ENCODE peak calls at places on chromosomes 5 and 9, in five cellular contexts. G is activated CD8-positive, alpha-beta T cell treated with anti-CD3 and anti-CD28 coated beads for 36 hours; R is progenitor cell of endocrine pancreas; I is omental fat pad; X is uterus. S is an unnamed sample.

GRCh38 chr9:101307524-101308213 is 77.1 kb downstream of the BAAT start:
- DNase-seq in G (no peak), R (no peak), I (no peak), X (no peak), S (no peak)

GRCh38 chr5:76801159-76801802 is 17.5 kb upstream of the F2RL1 start:
- DNase-seq in G (no peak), R (no peak), I (no peak), X (no peak), S (no peak)

GRCh38 chr5:10229306-10230048 is 20.2 kb downstream of the ATPSCKMT start:
- DNase-seq in G (no peak), R (no peak), I (no peak), X (no peak), S (no peak)

GRCh38 chr5:147831465-147831864 is at the start of gene SPINK1:
- DNase-seq in G (no peak), R (peak), I (no peak), X (no peak), S (no peak)

GRCh38 chr5:127571314-127571713 is 53.9 kb downstream of the PRRC1 start:
- DNase-seq in G (no peak), R (no peak), I (no peak), X (no peak), S (no peak)

GRCh38 chr5:9468070-9468388 is 77.8 kb downstream of the SEMA5A start:
- DNase-seq in G (no peak), R (no peak), I (no peak), X (peak), S (no peak)

GRCh38 chr5:32323741-32324140 is 11.0 kb upstream of the MTMR12 start:
- DNase-seq in G (no peak), R (no peak), I (no peak), X (no peak), S (no peak)

GRCh38 chr9:90775657-90776056 is 26.0 kb upstream of the SYK start:
- DNase-seq in G (no peak), R (no peak), I (no peak), X (no peak), S (no peak)

GRCh38 chr9:90706230-90706629 is 63.6 kb upstream of the DIRAS2 start:
- DNase-seq in G (no peak), R (no peak), I (no peak), X (no peak), S (no peak)

GRCh38 chr5:171692106-171692505 is 93.5 kb upstream of the SMIM23 start:
- DNase-seq in G (no peak), R (no peak), I (no peak), X (no peak), S (peak)

GRCh38 chr5:73654171-73654811 is 28.3 kb downstream of the ARHGEF28 start:
- DNase-seq in G (no peak), R (no peak), I (no peak), X (no peak), S (no peak)

DNA sequence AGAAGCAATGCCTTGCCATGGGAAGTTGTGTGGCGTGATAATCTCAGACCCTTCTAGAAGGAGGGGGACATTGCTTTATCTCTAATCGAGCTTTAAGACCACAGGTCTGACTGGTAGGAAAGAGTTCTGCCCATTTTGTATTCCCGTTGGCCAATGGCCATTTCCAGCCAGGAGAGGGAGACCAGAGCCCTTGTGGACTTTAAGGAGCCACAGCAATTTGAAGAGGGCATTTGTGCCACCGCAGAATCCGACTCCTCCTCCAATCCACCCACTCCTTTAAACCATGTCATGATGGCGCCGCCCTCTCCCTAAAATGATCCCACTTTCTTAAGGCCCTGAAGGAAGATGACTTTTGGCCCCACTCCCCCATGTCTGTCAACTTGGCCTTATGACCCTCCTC is 560.5 kb upstream of the ADAMTS16 start:
- DNase-seq in G (no peak), R (no peak), I (no peak), X (no peak), S (no peak)
- TF ChIP-seq CTCF in G (no peak), R (no peak), I (no peak), X (no peak), S (no peak)

GRCh38 chr9:135265931-135266330 is 178.5 kb downstream of the OLFM1 start:
- DNase-seq in G (no peak), R (no peak), I (no peak), X (no peak), S (no peak)

GRCh38 chr9:135267410-135267809 is 179.9 kb downstream of the OLFM1 start:
- DNase-seq in G (no peak), R (no peak), I (no peak), X (no peak), S (no peak)

GRCh38 chr9:135272608-135273007 is 185.1 kb downstream of the OLFM1 start:
- DNase-seq in G (no peak), R (no peak), I (no peak), X (no peak), S (no peak)

GRCh38 chr9:135269912-135270630 is 182.6 kb downstream of the OLFM1 start:
- DNase-seq in G (no peak), R (no peak), I (no peak), X (no peak), S (no peak)

DNA sequence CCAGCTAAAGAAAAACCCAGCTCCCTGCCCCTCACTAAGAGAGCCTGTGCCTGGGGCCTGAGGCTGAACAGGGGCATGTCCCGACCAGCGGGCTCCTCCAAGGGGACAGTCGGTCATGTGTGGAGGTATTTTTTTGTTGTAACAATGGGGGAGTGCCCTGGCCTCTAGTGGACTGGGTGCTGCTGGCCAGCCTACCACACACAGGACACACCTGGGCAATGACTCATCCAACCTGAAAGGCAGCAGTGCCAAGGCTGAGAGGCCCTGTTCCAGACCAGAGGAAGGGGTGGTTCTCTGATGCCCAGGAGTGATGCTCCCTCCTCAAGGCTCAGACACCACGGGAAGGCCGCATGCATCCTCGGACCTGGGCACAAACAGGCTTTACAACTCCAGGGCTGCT is 181.5 kb downstream of the OLFM1 start:
- DNase-seq in G (no peak), R (no peak), I (no peak), X (no peak), S (no peak)
- TF ChIP-seq CTCF in G (no peak), R (no peak), I (no peak), X (no peak), S (no peak)

GRCh38 chr5:159419567-159419966 is 89.3 kb upstream of the IL12B start:
- DNase-seq in G (no peak), R (no peak), I (no peak), X (no peak), S (no peak)
- TF ChIP-seq CTCF in G (no peak), R (no peak), I (no peak), X (no peak), S (peak)

GRCh38 chr5:175873090-175873454 is 1.7 kb downstream of the CPLX2 start:
- DNase-seq in G (peak), R (no peak), I (no peak), X (no peak), S (no peak)
- TF ChIP-seq CTCF in G (no peak), R (peak), I (no peak), X (no peak), S (peak)

DNA sequence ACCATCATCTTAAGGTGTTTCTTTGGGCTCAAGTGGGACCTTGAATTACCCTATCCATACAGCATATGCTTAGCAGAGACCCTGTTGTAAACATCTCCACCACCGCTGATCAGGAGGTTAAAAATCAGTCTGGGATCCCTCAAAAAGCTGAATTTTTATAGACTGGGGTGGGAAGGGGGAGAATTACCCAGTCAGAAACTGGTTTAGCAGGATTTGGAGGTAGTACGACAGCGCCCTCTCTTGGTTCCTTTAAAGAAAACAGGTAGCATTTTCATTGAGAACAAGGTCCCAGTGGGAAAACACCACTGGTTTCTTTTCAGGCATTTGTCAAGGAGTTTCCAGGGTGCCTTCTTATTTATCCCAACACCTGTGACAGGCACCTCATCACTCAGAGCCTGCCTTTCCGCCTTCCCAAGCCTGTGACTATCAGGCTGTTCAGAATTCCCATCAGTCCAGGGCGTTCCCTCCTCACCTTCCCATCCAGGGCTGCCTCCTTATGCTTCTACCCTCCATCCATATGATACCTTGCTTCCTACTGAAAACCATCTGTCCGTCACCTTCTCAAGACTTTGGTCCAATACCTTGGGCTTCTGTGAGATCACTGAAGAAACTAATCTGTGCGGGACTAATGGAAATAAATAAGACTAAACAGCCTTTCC is 203.8 kb upstream of the RAI14 start:
- DNase-seq in G (no peak), R (no peak), I (no peak), X (no peak), S (no peak)
- TF ChIP-seq CTCF in G (no peak), R (peak), I (no peak), X (no peak), S (peak)

GRCh38 chr5:43947870-43948269 is 344.9 kb downstream of the NNT start:
- DNase-seq in G (no peak), R (no peak), I (no peak), X (no peak), S (no peak)
- TF ChIP-seq CTCF in G (no peak), R (no peak), I (no peak), X (no peak), S (no peak)

DNA sequence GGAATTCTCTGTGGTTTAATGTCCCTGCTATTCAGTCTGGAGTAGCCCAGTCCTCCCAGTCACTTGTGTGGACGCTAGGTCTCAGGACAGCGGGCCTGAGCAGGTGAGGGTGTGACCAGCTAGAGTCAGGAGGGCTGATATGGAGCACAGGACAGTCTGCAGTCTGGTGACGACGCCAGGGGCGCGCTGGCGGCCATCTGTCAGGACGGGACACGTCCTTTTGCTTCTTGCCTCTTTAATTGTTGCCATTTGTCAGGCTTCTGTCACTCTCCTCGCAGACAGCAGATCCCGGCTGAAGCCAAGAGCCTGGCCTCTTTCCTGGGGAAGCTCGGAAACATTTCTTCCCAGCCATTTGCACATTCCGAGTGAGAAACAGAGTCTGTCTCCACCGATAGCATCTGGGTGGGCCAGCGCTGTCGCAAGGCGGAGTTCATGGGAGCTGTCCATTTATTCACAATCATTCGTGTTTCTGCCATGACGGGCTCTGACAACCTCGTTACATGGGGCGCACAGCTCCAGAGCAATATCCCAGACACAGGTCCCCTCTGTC is 105.5 kb upstream of the FCN2 start:
- DNase-seq in G (no peak), R (no peak), I (no peak), X (no peak), S (no peak)
- TF ChIP-seq CTCF in G (no peak), R (no peak), I (no peak), X (no peak), S (no peak)

GRCh38 chr9:129436751-129437625 is 183.9 kb downstream of the C9orf50 start:
- DNase-seq in G (peak), R (no peak), I (no peak), X (peak), S (no peak)

GRCh38 chr9:129435996-129436676 is 184.8 kb downstream of the C9orf50 start:
- DNase-seq in G (no peak), R (no peak), I (no peak), X (no peak), S (no peak)

GRCh38 chr9:129435272-129435671 is 185.6 kb downstream of the C9orf50 start:
- DNase-seq in G (no peak), R (no peak), I (no peak), X (no peak), S (no peak)

GRCh38 chr9:129439242-129439641 is 181.7 kb downstream of the C9orf50 start:
- DNase-seq in G (no peak), R (no peak), I (no peak), X (no peak), S (no peak)

GRCh38 chr9:129437626-129438323 is 183.1 kb downstream of the C9orf50 start:
- DNase-seq in G (no peak), R (no peak), I (no peak), X (no peak), S (no peak)
- TF ChIP-seq CTCF in G (no peak), R (no peak), I (no peak), X (no peak), S (no peak)

GRCh38 chr9:69820955-69821788 is 555 bp downstream of the CFAP95 start:
- DNase-seq in G (no peak), R (no peak), I (no peak), X (no peak), S (no peak)

GRCh38 chr9:69817202-69817601 is 3.4 kb upstream of the CFAP95 start:
- DNase-seq in G (no peak), R (no peak), I (no peak), X (no peak), S (no peak)

GRCh38 chr9:69818946-69819345 is 1.7 kb upstream of the CFAP95 start:
- DNase-seq in G (peak), R (no peak), I (no peak), X (no peak), S (no peak)

GRCh38 chr9:69824497-69825252 is 4.1 kb downstream of the CFAP95 start:
- DNase-seq in G (no peak), R (no peak), I (no peak), X (no peak), S (no peak)

GRCh38 chr9:69822091-69822750 is 1.6 kb downstream of the CFAP95 start:
- DNase-seq in G (no peak), R (no peak), I (no peak), X (no peak), S (no peak)
- TF ChIP-seq CTCF in G (no peak), R (peak), I (no peak), X (no peak), S (peak)

DNA sequence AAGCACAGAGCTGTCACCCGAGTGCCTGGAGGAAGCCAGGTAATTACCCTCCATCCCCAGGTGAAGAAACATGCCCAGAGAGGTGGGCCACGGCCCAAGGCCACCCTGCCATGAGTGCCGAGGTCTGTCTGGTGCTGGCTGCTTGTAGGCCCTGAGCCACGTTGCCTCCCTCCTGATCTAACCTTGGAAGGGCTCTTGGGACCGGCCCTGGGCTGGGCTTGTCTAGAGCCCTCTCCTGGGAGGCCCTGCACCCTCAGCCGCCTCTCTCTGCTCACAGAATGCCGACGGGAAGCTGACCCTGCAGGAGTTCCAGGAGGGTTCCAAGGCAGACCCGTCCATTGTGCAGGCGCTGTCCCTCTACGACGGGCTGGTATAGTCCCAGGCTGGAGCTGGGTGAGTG is 39.4 kb upstream of the HMCN2 start:
- DNase-seq in G (no peak), R (no peak), I (no peak), X (no peak), S (no peak)
- TF ChIP-seq CTCF in G (no peak), R (no peak), I (no peak), X (no peak), S (no peak)

S was measured in type B pancreatic cell.